ENCODE peak calls at places on chromosomes 6 and 20, in five cellular contexts. P, X, H, S and Y are unnamed samples.

GRCh38 chr6:70973591-70973990 is 16.7 kb upstream of the B3GAT2 start:
- DNase-seq in P (no peak), X (no peak), H (no peak), S (no peak), Y (no peak)

GRCh38 chr20:43583982-43584432 is 6.7 kb upstream of the IFT52 start:
- DNase-seq in H (peak), P (no peak), S (peak), X (peak), Y (peak)

GRCh38 chr6:147906361-147906760 is 397.9 kb downstream of the SAMD5 start:
- DNase-seq in X (no peak), S (no peak), H (no peak), P (no peak), Y (no peak)

GRCh38 chr6:81763968-81764367 is 11.5 kb upstream of the TENT5A start:
- DNase-seq in X (no peak), S (no peak), P (no peak), H (no peak), Y (no peak)

GRCh38 chr20:17664025-17664638 is 17.9 kb downstream of the RRBP1 start:
- DNase-seq in H (no peak), X (no peak), S (no peak), P (no peak), Y (no peak)

GRCh38 chr6:106684011-106684410 is 54.6 kb downstream of the QRSL1 start:
- DNase-seq in H (no peak), S (no peak), X (no peak), P (no peak), Y (no peak)

GRCh38 chr6:21710908-21711627 is 117.5 kb downstream of the SOX4 start:
- DNase-seq in P (no peak), X (no peak), S (no peak), H (no peak), Y (no peak)

GRCh38 chr6:124669713-124670480 is 292.3 kb upstream of the RNF217 start:
- DNase-seq in H (no peak), S (no peak), X (no peak), P (no peak), Y (no peak)

GRCh38 chr6:113584767-113585166 is 272.4 kb upstream of the MARCKS start:
- DNase-seq in X (no peak), P (no peak), H (no peak), S (no peak), Y (no peak)

GRCh38 chr6:135522975-135523692 is 25.6 kb upstream of the AHI1 start:
- DNase-seq in X (peak), P (no peak), H (no peak), S (no peak), Y (no peak)

GRCh38 chr6:156262014-156262413 is 515.2 kb upstream of the ARID1B start:
- DNase-seq in X (no peak), P (no peak), H (no peak), S (no peak), Y (no peak)

GRCh38 chr6:89242574-89243330 is 25.6 kb upstream of the GABRR1 start:
- DNase-seq in X (peak), P (peak), H (peak), S (no peak), Y (no peak)

GRCh38 chr20:3374296-3374695 is 33.2 kb downstream of the DNAAF9 start:
- DNase-seq in P (no peak), H (no peak), X (peak), S (no peak), Y (no peak)

GRCh38 chr6:113209315-113209714 is 647.8 kb upstream of the MARCKS start:
- DNase-seq in H (no peak), P (no peak), X (no peak), S (no peak), Y (no peak)

GRCh38 chr20:36573798-36574277 is 441 bp downstream of the TGIF2 start:
- DNase-seq in X (no peak), P (no peak), H (peak), S (peak), Y (peak)

GRCh38 chr6:137705166-137706064 is 161.6 kb upstream of the TNFAIP3 start:
- DNase-seq in P (peak), S (peak), H (peak), X (peak), Y (peak)

GRCh38 chr6:39681566-39682250 is 43.5 kb downstream of the KIF6 start:
- DNase-seq in X (no peak), S (no peak), H (no peak), P (no peak), Y (no peak)

GRCh38 chr20:31643522-31643921 is 5.8 kb downstream of the COX4I2 start:
- DNase-seq in H (no peak), S (no peak), P (no peak), X (no peak), Y (no peak)

GRCh38 chr20:19817017-19817416 is 59.0 kb downstream of the RIN2 start:
- DNase-seq in P (no peak), H (no peak), X (no peak), S (no peak), Y (no peak)

GRCh38 chr6:26286168-26286854 is 78.7 kb upstream of the BTN3A2 start:
- DNase-seq in X (peak), S (peak), P (no peak), H (peak), Y (peak)

GRCh38 chr6:114284281-114284680 is 58.5 kb downstream of the HS3ST5 start:
- DNase-seq in P (no peak), X (no peak), S (no peak), H (no peak), Y (no peak)

GRCh38 chr6:37314803-37315515 is 38.8 kb upstream of the RNF8 start:
- DNase-seq in S (no peak), H (peak), X (peak), P (peak), Y (no peak)

GRCh38 chr6:91299544-91300491 is 712.9 kb upstream of the MAP3K7 start:
- DNase-seq in X (no peak), S (no peak), P (no peak), H (no peak), Y (no peak)

GRCh38 chr6:3159805-3160781 is 2.7 kb upstream of the TUBB2A start:
- DNase-seq in X (peak), S (no peak), P (peak), H (no peak), Y (peak)

GRCh38 chr6:3250278-3250677 is 8.5 kb upstream of the PSMG4 start:
- DNase-seq in P (no peak), X (no peak), S (no peak), H (no peak), Y (no peak)

GRCh38 chr6:160167547-160168391 is 46.2 kb downstream of the SLC22A1 start:
- DNase-seq in H (no peak), X (peak), S (no peak), P (no peak), Y (no peak)

GRCh38 chr6:52233975-52234823 is 10.1 kb downstream of the IL17F start:
- DNase-seq in P (peak), H (peak), S (no peak), X (peak), Y (no peak)

GRCh38 chr20:50269111-50270033 is 78.7 kb downstream of the CEBPB start:
- DNase-seq in S (no peak), H (no peak), P (no peak), X (no peak), Y (no peak)

GRCh38 chr20:50265245-50265946 is 74.8 kb downstream of the CEBPB start:
- DNase-seq in S (no peak), X (no peak), P (no peak), H (no peak), Y (peak)

GRCh38 chr20:50266293-50267040 is 75.8 kb downstream of the CEBPB start:
- DNase-seq in H (no peak), X (no peak), S (no peak), P (no peak), Y (no peak)

GRCh38 chr20:50267866-50268219 is 77.2 kb downstream of the CEBPB start:
- DNase-seq in S (no peak), P (no peak), X (no peak), H (no peak), Y (no peak)

DNA sequence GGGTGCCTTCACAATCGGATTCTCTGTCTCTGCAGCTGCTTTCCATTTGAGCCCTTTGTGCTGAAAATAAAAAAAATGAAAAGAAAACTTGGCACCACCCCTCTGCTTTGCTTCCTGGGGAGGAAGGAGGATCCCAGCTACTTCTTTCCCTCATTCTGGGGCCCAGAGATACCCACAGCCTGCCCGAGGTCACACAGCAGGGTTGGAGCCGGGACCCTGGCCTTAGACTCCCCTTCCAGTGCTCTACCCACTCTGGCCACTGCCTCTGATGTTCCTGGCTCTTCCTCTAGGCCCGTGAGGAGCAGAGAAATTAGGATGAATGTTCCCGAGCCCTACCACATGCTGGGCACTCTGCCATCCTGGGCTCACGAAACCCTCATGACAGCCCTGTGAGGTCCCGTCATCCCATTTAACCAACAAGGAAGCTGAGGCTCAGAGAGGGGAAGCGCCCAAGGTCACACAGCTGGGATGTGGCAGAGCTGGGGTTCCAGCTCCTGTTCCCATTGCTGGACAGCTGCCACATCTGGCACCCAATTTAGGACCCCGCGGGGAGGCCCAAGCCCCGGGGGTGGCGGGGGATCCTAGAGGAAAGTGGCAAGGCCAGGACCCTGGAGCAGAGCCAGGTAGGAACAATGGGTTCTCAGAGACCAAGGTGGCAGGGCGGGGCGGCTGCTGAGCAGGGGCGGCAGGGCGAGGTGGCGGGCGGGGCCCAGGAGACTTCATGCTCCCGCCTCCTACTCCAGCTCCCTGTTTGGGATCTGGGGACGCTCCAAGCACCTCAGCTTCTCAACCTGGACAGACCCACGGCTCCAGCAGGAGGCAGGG is 76.6 kb downstream of the CEBPB start:
- DNase-seq in X (peak), P (peak), H (no peak), S (peak), Y (peak)
- H3K27ac ChIP-seq in X (peak), P (peak), H (no peak), S (peak), Y (peak)

GRCh38 chr6:35327349-35328027 is 14.9 kb upstream of the PPARD start:
- DNase-seq in P (peak), H (peak), X (peak), S (peak), Y (peak)
- H3K27ac ChIP-seq in P (no peak), H (peak), X (no peak), S (no peak), Y (no peak)

GRCh38 chr6:1797801-1798200 is 188.1 kb downstream of the FOXC1 start:
- DNase-seq in S (no peak), H (peak), X (peak), P (no peak), Y (no peak)
- H3K27ac ChIP-seq in S (no peak), H (peak), X (peak), P (no peak), Y (no peak)

GRCh38 chr6:43709654-43710303 is 22.2 kb upstream of the MRPS18A start:
- DNase-seq in H (no peak), S (peak), X (peak), P (no peak), Y (no peak)

GRCh38 chr6:43713611-43714310 is 26.2 kb upstream of the MRPS18A start:
- DNase-seq in S (no peak), H (no peak), P (no peak), X (no peak), Y (no peak)

GRCh38 chr6:43714311-43715055 is 26.9 kb upstream of the MRPS18A start:
- DNase-seq in H (no peak), S (no peak), P (no peak), X (no peak), Y (no peak)

GRCh38 chr6:43715056-43715788 is 27.6 kb upstream of the MRPS18A start:
- DNase-seq in P (no peak), S (no peak), X (no peak), H (peak), Y (no peak)

GRCh38 chr6:43712590-43712989 is 25.0 kb upstream of the MRPS18A start:
- DNase-seq in X (no peak), H (no peak), S (no peak), P (no peak), Y (no peak)
- H3K27ac ChIP-seq in X (no peak), H (no peak), S (no peak), P (no peak), Y (no peak)

GRCh38 chr20:53875452-53875851 is 194.9 kb downstream of the BCAS1 start:
- DNase-seq in P (no peak), X (no peak), H (no peak), S (peak), Y (peak)

GRCh38 chr20:53874706-53875105 is 195.7 kb downstream of the BCAS1 start:
- DNase-seq in S (no peak), P (no peak), X (no peak), H (no peak), Y (no peak)

GRCh38 chr20:53872561-53873248 is 197.7 kb downstream of the BCAS1 start:
- DNase-seq in H (peak), P (no peak), X (no peak), S (no peak), Y (no peak)

GRCh38 chr20:53873249-53873642 is 197.1 kb downstream of the BCAS1 start:
- DNase-seq in H (peak), X (no peak), S (no peak), P (no peak), Y (no peak)

GRCh38 chr20:53874104-53874503 is 196.3 kb downstream of the BCAS1 start:
- DNase-seq in S (no peak), P (no peak), H (no peak), X (no peak), Y (no peak)
- H3K27ac ChIP-seq in S (no peak), P (no peak), H (no peak), X (no peak), Y (no peak)

DNA sequence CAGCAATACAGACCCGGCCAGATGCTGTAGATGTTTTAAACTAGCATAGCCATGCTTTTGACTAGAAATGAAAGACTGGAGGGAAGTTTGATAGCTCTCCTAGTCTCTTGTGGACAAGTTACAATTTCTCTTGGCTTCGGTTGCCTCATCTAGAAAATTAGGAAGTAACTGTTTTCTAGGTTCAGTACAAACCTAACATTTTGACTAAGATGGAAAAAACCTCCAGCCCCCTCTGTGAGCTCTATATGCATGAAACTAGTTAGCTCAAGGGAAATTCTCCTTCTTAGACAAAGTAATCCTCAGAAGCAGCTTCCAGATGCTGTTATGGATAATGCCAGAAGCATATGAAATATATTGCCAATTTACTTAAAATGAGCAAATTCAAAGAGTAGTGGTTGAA is 86.6 kb downstream of the RNF144B start:
- DNase-seq in H (no peak), P (no peak), X (no peak), S (no peak), Y (no peak)
- H3K27ac ChIP-seq in H (no peak), P (no peak), X (no peak), S (no peak), Y (no peak)

GRCh38 chr6:45514454-45514853 is 136.7 kb upstream of the SUPT3H start:
- DNase-seq in X (no peak), H (no peak), S (no peak), P (no peak), Y (no peak)
- H3K27ac ChIP-seq in X (no peak), H (no peak), S (no peak), P (no peak), Y (no peak)